ENCODE peak calls at places on chromosomes 12 and 14, in seven cellular contexts. M is body of pancreas, S is left lung, B is fibroblast of lung, H is Panc1, N is H7, Y is heart left ventricle. K is an unnamed sample. For H3K27me3 and H3K36me3, the result is how much of the 10 kb centered on the place peaks cover.

GRCh38 chr12:59823535-59823934 is 227.7 kb downstream of the SLC16A7 start:
- DNase-seq in M (no peak), S (no peak), Y (no peak), N (no peak), B (no peak), H (no peak), K (no peak)

GRCh38 chr12:77681726-77682125 is 149.0 kb upstream of the NAV3 start:
- DNase-seq in M (no peak), S (no peak), H (no peak), N (no peak), B (no peak), Y (no peak), K (no peak)

GRCh38 chr14:74616996-74617700 is 5.1 kb upstream of the LTBP2 start:
- DNase-seq in M (peak), Y (no peak), B (peak), H (no peak), N (peak), S (peak), K (peak)

GRCh38 chr12:25903603-25904245 is 54.8 kb upstream of the RASSF8 start:
- DNase-seq in B (no peak), Y (no peak), H (no peak), N (no peak), M (no peak), S (no peak), K (no peak)

GRCh38 chr14:34229140-34229539 is 232.9 kb downstream of the SPTSSA start:
- DNase-seq in B (no peak), M (no peak), N (no peak), Y (no peak), H (no peak), S (peak), K (no peak)

GRCh38 chr14:67186369-67186768 is 2.9 kb upstream of the GARIN2 start:
- DNase-seq in M (no peak), S (no peak), Y (no peak), B (no peak), H (no peak), N (no peak), K (no peak)

GRCh38 chr12:66297923-66298322 is 4.4 kb upstream of the HELB start:
- DNase-seq in S (no peak), B (no peak), Y (no peak), N (no peak), H (no peak), M (no peak), K (no peak)

GRCh38 chr12:76275511-76276093 is 72.6 kb downstream of the BBS10 start:
- DNase-seq in B (no peak), S (no peak), M (no peak), Y (no peak), H (no peak), N (no peak), K (no peak)

GRCh38 chr12:75705749-75706719 is 194.6 kb upstream of the KRR1 start:
- DNase-seq in S (no peak), M (peak), N (no peak), B (peak), H (no peak), Y (peak), K (peak)

GRCh38 chr14:91286530-91286937 is 42.0 kb upstream of the GPR68 start:
- DNase-seq in Y (peak), B (peak), S (no peak), H (peak), N (peak), M (peak), K (peak)

GRCh38 chr12:110689601-110690430 is 901 bp upstream of the HVCN1 start:
- DNase-seq in H (no peak), N (peak), Y (peak), B (peak), S (peak), M (peak), K (peak)

GRCh38 chr12:80038062-80038560 is 61.2 kb upstream of the OTOGL start:
- DNase-seq in Y (no peak), H (no peak), N (no peak), M (no peak), B (no peak), S (no peak), K (no peak)

GRCh38 chr12:80031229-80031628 is 68.1 kb upstream of the OTOGL start:
- DNase-seq in S (no peak), H (no peak), B (no peak), M (no peak), Y (no peak), N (no peak), K (no peak)

GRCh38 chr12:80033457-80033856 is 65.9 kb upstream of the OTOGL start:
- DNase-seq in N (no peak), H (no peak), S (no peak), M (no peak), Y (no peak), B (peak), K (no peak)

GRCh38 chr12:80032967-80033366 is 66.4 kb upstream of the OTOGL start:
- DNase-seq in Y (no peak), S (no peak), M (no peak), B (peak), N (no peak), H (no peak), K (no peak)
- H3K27me3 ChIP-seq in Y (under half), S (under half), M (under half), B (under half), N (under half), H (under half), K (under half)

GRCh38 chr14:100107236-100107635 is 42.0 kb downstream of the EVL start:
- DNase-seq in M (no peak), H (no peak), S (no peak), B (no peak), N (no peak), Y (no peak), K (no peak)
- H3K36me3 ChIP-seq in M (under half), H (under half), S (under half), B (under half), N (under half), Y (under half), K (under half)

GRCh38 chr12:131681257-131681620 is 29.7 kb upstream of the SFSWAP start:
- DNase-seq in H (no peak), Y (no peak), S (no peak), N (no peak), M (no peak), B (no peak), K (no peak)
- H3K27me3 ChIP-seq in H (under half), Y (under half), S (under half), N (under half), M (under half), B (under half), K (under half)

GRCh38 chr14:102727336-102728095 is 49.7 kb upstream of the TRAF3 start:
- DNase-seq in B (no peak), H (no peak), S (no peak), N (no peak), Y (no peak), M (no peak), K (no peak)
- H3K36me3 ChIP-seq in B (under half), H (under half), S (half or more), N (under half), Y (half or more), M (under half), K (under half)

GRCh38 chr12:114508529-114509129 is 102.7 kb upstream of the TBX5 start:
- DNase-seq in M (peak), N (peak), Y (peak), S (no peak), B (peak), H (peak), K (peak)

GRCh38 chr12:114501474-114501807 is 95.5 kb upstream of the TBX5 start:
- DNase-seq in Y (no peak), S (no peak), M (no peak), N (no peak), B (no peak), H (no peak), K (no peak)

GRCh38 chr12:114499338-114499737 is 93.4 kb upstream of the TBX5 start:
- DNase-seq in S (no peak), Y (no peak), B (no peak), H (no peak), M (no peak), N (no peak), K (no peak)

GRCh38 chr12:114500775-114501473 is 95.0 kb upstream of the TBX5 start:
- DNase-seq in M (no peak), N (peak), S (no peak), H (no peak), Y (no peak), B (no peak), K (no peak)

GRCh38 chr12:114504311-114504710 is 98.4 kb upstream of the TBX5 start:
- DNase-seq in B (no peak), S (no peak), N (no peak), M (no peak), Y (no peak), H (no peak), K (no peak)
- H3K27me3 ChIP-seq in B (under half), S (half or more), N (under half), M (under half), Y (half or more), H (under half), K (under half)

GRCh38 chr12:51076235-51076930 is 7.0 kb downstream of the CSRNP2 start:
- DNase-seq in S (no peak), H (no peak), B (no peak), Y (no peak), M (no peak), N (no peak), K (no peak)
- H3K36me3 ChIP-seq in S (under half), H (under half), B (under half), Y (under half), M (under half), N (under half), K (under half)

GRCh38 chr12:132279184-132279889 is 50.1 kb downstream of the GALNT9 start:
- DNase-seq in S (peak), M (peak), B (no peak), N (peak), H (no peak), Y (peak), K (peak)

GRCh38 chr12:132278421-132279183 is 50.8 kb downstream of the GALNT9 start:
- DNase-seq in N (no peak), Y (no peak), S (peak), B (no peak), H (no peak), M (no peak), K (peak)

GRCh38 chr12:132276720-132277373 is 52.5 kb downstream of the GALNT9 start:
- DNase-seq in B (no peak), N (no peak), S (no peak), H (no peak), M (no peak), Y (no peak), K (no peak)

GRCh38 chr12:132277374-132277801 is 52.0 kb downstream of the GALNT9 start:
- DNase-seq in Y (no peak), B (no peak), N (no peak), M (no peak), H (no peak), S (peak), K (no peak)

GRCh38 chr12:132277961-132278360 is 51.4 kb downstream of the GALNT9 start:
- DNase-seq in Y (no peak), N (no peak), B (no peak), M (no peak), S (peak), H (no peak), K (no peak)
- H3K27me3 ChIP-seq in Y (half or more), N (under half), B (under half), M (under half), S (half or more), H (under half), K (half or more)

GRCh38 chr12:64521838-64522237 is 69.9 kb downstream of the TBK1 start:
- DNase-seq in B (no peak), Y (no peak), H (no peak), M (no peak), N (no peak), S (no peak), K (no peak)

GRCh38 chr12:64514456-64514855 is 62.5 kb downstream of the TBK1 start:
- DNase-seq in B (no peak), Y (no peak), M (no peak), S (no peak), N (no peak), H (no peak), K (no peak)

GRCh38 chr12:64522316-64522715 is 70.4 kb downstream of the TBK1 start:
- DNase-seq in H (no peak), B (peak), N (no peak), S (no peak), Y (no peak), M (no peak), K (no peak)

GRCh38 chr12:64522807-64523206 is 70.9 kb downstream of the TBK1 start:
- DNase-seq in S (no peak), N (no peak), M (no peak), B (peak), Y (no peak), H (no peak), K (no peak)

GRCh38 chr12:64518396-64518795 is 66.5 kb downstream of the TBK1 start:
- DNase-seq in M (no peak), H (no peak), B (no peak), S (no peak), Y (no peak), N (no peak), K (no peak)
- H3K36me3 ChIP-seq in M (under half), H (under half), B (under half), S (under half), Y (under half), N (under half), K (under half)

K was measured in psoas muscle.